ENCODE peak calls at places on chromosome 13, in eight cellular contexts. V, X, J, H, U, G, M and K are unnamed samples.

GRCh38 chr13:100176781-100177389 is 88.0 kb downstream of the PCCA start:
- DNase-seq in V (peak), X (no peak), J (no peak), H (peak), U (peak), G (peak), M (no peak), K (no peak)

GRCh38 chr13:99269627-99270252 is 11.6 kb upstream of the GPR18 start:
- DNase-seq in V (peak), X (no peak), J (no peak), H (peak), U (peak), G (no peak), M (no peak), K (no peak)

GRCh38 chr13:33723365-33723764 is 94.6 kb upstream of the RFC3 start:
- DNase-seq in V (peak), X (no peak), J (no peak), H (no peak), U (peak), G (no peak), M (no peak), K (no peak)

GRCh38 chr13:111667757-111668156 is 347.3 kb downstream of the TEX29 start:
- DNase-seq in V (no peak), X (no peak), J (no peak), H (no peak), U (no peak), G (no peak), M (no peak), K (no peak)

GRCh38 chr13:99559560-99559959 is 58.3 kb downstream of the TM9SF2 start:
- DNase-seq in V (peak), X (no peak), J (no peak), H (no peak), U (no peak), G (no peak), M (no peak), K (no peak)

GRCh38 chr13:26502826-26503225 is 54.7 kb upstream of the WASF3 start:
- DNase-seq in V (peak), X (no peak), J (no peak), H (peak), U (peak), G (no peak), M (peak), K (no peak)

GRCh38 chr13:112219753-112220152 is 152.8 kb downstream of the SOX1 start:
- DNase-seq in V (no peak), X (no peak), J (no peak), H (no peak), U (no peak), G (no peak), M (no peak), K (no peak)

GRCh38 chr13:40060318-40061007 is 405.0 kb downstream of the COG6 start:
- DNase-seq in V (peak), X (peak), J (peak), H (peak), U (peak), G (peak), M (peak), K (peak)

GRCh38 chr13:99661791-99662190 is 160.5 kb downstream of the TM9SF2 start:
- DNase-seq in V (no peak), X (no peak), J (no peak), H (no peak), U (no peak), G (no peak), M (no peak), K (no peak)

GRCh38 chr13:36251528-36251927 is 37.2 kb upstream of the SOHLH2 start:
- DNase-seq in V (peak), X (no peak), J (no peak), H (peak), U (peak), G (no peak), M (no peak), K (no peak)

GRCh38 chr13:41492432-41493267 is 35.3 kb downstream of the RGCC start:
- DNase-seq in V (no peak), X (no peak), J (no peak), H (no peak), U (no peak), G (no peak), M (no peak), K (no peak)

GRCh38 chr13:41494202-41494601 is 36.9 kb downstream of the RGCC start:
- DNase-seq in V (no peak), X (no peak), J (peak), H (no peak), U (no peak), G (no peak), M (no peak), K (no peak)

GRCh38 chr13:41488124-41488523 is 30.8 kb downstream of the RGCC start:
- DNase-seq in V (no peak), X (no peak), J (no peak), H (no peak), U (no peak), G (no peak), M (no peak), K (no peak)

GRCh38 chr13:41487222-41487621 is 29.9 kb downstream of the RGCC start:
- DNase-seq in V (no peak), X (no peak), J (no peak), H (no peak), U (no peak), G (no peak), M (no peak), K (no peak)

GRCh38 chr13:41490616-41491015 is 33.3 kb downstream of the RGCC start:
- DNase-seq in V (no peak), X (no peak), J (no peak), H (no peak), U (no peak), G (no peak), M (no peak), K (no peak)
- TF ChIP-seq CTCF in V (no peak), X (no peak), J (no peak), H (no peak), U (no peak), G (no peak), M (no peak), K (no peak)

GRCh38 chr13:93289047-93289446 is 62.4 kb downstream of the GPC6 start:
- DNase-seq in V (peak), X (no peak), J (no peak), H (no peak), U (no peak), G (no peak), M (no peak), K (no peak)
- H3K4me3 ChIP-seq in V (no peak), X (no peak), J (no peak), H (no peak), U (no peak), G (no peak), M (no peak), K (no peak)

DNA sequence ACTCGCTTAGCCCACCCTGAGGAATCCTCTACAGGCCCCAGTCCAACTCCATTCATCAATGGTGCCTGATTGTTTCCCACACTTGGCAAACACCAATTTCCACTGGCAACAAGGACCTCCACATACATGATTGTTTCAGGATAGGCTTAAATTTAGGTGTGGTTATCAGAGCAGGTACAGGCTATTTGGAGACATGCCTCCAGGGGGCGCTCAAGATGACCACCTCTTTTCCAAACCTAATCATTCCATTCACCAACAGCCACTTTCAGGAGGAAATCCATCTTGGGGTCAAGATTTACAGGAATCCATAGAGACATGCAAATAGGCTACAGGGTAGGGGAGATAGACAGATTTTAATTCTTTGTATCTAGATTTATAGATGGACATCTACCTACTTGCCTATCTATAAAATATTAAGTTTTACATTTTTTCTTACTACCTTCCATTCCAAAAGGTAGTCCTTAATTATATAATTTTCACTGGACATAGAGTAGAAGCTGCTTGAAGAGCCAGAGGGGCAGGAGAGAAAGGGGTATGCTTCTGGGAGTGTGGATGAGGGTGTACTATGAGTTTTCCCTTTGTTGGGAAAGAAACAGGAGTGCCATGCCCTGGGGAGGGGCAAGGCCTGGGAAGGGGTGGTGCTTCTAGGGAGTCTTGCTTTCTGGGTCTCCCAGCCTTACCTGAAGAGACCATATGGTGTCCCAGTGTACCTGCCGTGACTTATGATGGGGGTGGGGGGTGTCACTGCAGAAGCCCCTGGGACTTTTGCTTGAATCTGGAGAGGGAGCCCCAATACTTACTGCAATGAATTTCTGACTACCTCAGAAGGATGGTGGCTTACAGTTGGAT is 14.1 kb upstream of the PCDH8 start:
- DNase-seq in V (no peak), X (peak), J (no peak), H (no peak), U (peak), G (peak), M (no peak), K (no peak)
- TF ChIP-seq CTCF in V (peak), X (peak), J (peak), H (peak), U (peak), G (peak), M (peak), K (peak)

DNA sequence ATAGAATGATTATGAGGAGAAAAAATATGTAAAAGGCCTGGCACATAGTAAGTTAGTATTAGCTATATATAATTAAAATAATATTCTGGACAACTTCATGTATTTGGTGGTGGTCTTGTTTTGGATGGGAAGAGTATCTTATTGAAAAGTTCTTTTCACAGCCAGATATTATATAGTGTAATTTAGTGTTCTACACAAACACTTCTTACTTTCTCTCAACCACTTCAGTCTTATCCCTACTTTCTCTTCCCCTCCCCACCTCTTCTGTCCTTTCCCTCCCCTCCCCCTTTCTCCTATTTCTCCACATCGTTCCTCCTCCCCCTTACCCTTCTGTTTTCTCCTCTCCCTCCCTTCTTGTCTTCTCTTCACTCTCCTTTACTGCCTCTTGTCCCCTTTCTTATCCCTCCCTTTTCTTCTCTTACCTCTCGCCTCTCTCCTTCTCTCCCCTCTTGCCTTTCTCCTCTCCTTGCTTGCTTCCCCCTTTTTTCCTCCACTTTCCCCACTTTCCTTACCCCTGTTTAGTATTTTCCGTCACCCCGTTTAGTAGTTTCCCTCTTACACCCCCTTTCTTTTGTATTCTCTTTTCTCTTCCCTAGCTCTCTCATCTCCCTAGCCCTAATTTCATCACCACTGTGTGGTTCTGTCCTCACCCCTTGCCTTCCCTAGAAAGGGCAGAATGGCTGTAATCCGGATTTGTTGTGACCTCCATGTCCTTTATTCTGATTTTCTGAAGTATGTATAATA is 107.2 kb upstream of the MLNR start:
- DNase-seq in V (peak), X (no peak), J (no peak), H (no peak), U (peak), G (no peak), M (no peak), K (no peak)
- H3K4me3 ChIP-seq in V (no peak), X (no peak), J (no peak), H (peak), U (peak), G (no peak), M (no peak), K (no peak)

GRCh38 chr13:114147803-114148520 is 15.5 kb upstream of the RASA3 start:
- DNase-seq in V (no peak), X (no peak), J (no peak), H (no peak), U (no peak), G (no peak), M (no peak), K (no peak)

GRCh38 chr13:114145256-114145655 is 12.8 kb upstream of the RASA3 start:
- DNase-seq in V (no peak), X (no peak), J (no peak), H (no peak), U (no peak), G (no peak), M (no peak), K (no peak)

GRCh38 chr13:114145722-114146121 is 13.3 kb upstream of the RASA3 start:
- DNase-seq in V (no peak), X (no peak), J (no peak), H (no peak), U (no peak), G (no peak), M (no peak), K (no peak)

GRCh38 chr13:114146173-114146572 is 13.8 kb upstream of the RASA3 start:
- DNase-seq in V (no peak), X (no peak), J (no peak), H (no peak), U (no peak), G (no peak), M (no peak), K (no peak)

DNA sequence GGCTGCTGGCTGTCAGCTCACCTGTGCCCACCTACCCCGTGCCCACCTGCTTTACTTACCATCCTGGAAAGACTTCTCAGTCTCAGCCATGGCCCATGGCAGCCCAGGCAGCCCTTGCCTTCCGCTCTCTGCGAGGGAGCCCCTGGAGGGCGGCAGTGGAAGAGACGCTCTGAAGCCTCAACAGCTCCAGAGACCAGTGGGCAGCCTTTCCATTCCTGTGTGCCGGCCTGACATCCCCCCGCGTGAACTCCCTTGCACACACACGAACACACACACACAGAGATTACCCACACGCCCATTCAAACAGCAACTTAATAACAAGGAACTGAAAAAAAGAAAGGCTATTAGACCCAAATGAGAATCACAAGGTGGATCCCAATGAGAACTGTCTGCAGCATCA is 14.2 kb upstream of the RASA3 start:
- DNase-seq in V (no peak), X (no peak), J (no peak), H (no peak), U (no peak), G (peak), M (no peak), K (no peak)
- TF ChIP-seq CTCF in V (peak), X (no peak), J (no peak), H (peak), U (peak), G (peak), M (no peak), K (peak)

DNA sequence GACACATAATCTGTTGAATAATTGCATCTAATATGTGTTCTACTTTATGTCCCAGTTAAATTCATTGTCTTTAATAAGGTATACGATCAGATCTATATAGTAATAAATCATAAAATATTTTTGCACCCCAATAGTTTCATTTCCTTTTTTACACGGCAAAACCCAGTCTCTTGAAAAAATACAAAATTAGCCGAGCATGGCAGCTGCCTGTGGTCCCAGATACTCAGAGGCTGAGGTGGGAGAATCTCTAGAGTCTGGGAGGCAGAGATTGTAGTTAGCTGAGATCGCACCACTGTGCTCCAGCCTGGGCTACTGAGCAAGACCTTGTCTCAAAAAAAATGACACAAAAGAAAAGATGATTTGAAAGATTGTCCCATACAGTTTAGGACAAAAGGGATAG is 52.3 kb upstream of the PARP4 start:
- DNase-seq in V (no peak), X (no peak), J (no peak), H (no peak), U (no peak), G (no peak), M (no peak), K (no peak)
- H3K4me3 ChIP-seq in V (no peak), X (no peak), J (no peak), H (no peak), U (no peak), G (no peak), M (no peak), K (no peak)

DNA sequence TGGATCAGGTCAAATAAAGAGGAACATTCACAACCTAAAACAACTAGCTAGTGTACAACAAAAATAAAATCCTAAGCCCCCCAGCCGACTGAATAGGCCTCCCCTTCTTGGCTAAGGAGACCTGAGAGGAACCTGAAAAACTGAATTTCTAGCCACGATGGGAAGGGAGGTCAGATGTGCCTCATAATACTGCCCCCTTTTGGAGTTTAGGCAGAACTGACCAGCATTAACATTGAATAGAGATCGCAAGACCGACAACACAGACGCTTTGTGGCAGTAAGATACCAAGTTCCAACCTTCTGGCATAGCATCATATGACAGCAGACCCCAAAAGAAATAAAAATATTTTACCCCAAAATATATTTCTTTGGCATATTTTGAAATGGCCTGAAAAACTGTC is 15.9 kb downstream of the CBY2 start:
- DNase-seq in V (peak), X (no peak), J (no peak), H (no peak), U (peak), G (no peak), M (no peak), K (no peak)
- TF ChIP-seq CTCF in V (peak), X (peak), J (peak), H (peak), U (peak), G (peak), M (peak), K (peak)